ENCODE peak calls at places on chromosomes 16 and 17, in eight cellular contexts. One of them, this sample, is unnamed.

GRCh38 chr16:88510091-88510719 is 57.1 kb downstream of the ZFPM1 start:
- DNase-seq in AML-193: no peak
- DNase-seq in omental fat pad: no peak
- DNase-seq in lower leg skin: no peak
- DNase-seq in upper lobe of right lung: no peak
- DNase-seq in NCI-H2171: peak
- DNase-seq in Ammon's horn: no peak
- DNase-seq in hypothalamus: no peak
- DNase-seq in this sample: no peak

GRCh38 chr17:4375039-4375748 is 8.7 kb upstream of the UBE2G1 start:
- DNase-seq in AML-193: no peak
- DNase-seq in omental fat pad: no peak
- DNase-seq in lower leg skin: no peak
- DNase-seq in upper lobe of right lung: no peak
- DNase-seq in NCI-H2171: no peak
- DNase-seq in Ammon's horn: no peak
- DNase-seq in hypothalamus: no peak
- DNase-seq in this sample: no peak

GRCh38 chr16:73390936-73391335 is 343.0 kb upstream of the ZFHX3 start:
- DNase-seq in AML-193: no peak
- DNase-seq in omental fat pad: no peak
- DNase-seq in lower leg skin: no peak
- DNase-seq in upper lobe of right lung: no peak
- DNase-seq in NCI-H2171: no peak
- DNase-seq in Ammon's horn: no peak
- DNase-seq in hypothalamus: no peak
- DNase-seq in this sample: no peak

GRCh38 chr17:49035470-49036269 is 38.5 kb downstream of the IGF2BP1 start:
- DNase-seq in AML-193: peak
- DNase-seq in omental fat pad: peak
- DNase-seq in lower leg skin: no peak
- DNase-seq in upper lobe of right lung: no peak
- DNase-seq in NCI-H2171: peak
- DNase-seq in Ammon's horn: no peak
- DNase-seq in hypothalamus: no peak
- DNase-seq in this sample: no peak

GRCh38 chr17:77106874-77107358 is 33.9 kb upstream of the SEC14L1 start:
- DNase-seq in AML-193: no peak
- DNase-seq in omental fat pad: no peak
- DNase-seq in lower leg skin: no peak
- DNase-seq in upper lobe of right lung: no peak
- DNase-seq in NCI-H2171: no peak
- DNase-seq in Ammon's horn: no peak
- DNase-seq in hypothalamus: no peak
- DNase-seq in this sample: no peak

GRCh38 chr16:15466886-15467781 is 32.7 kb downstream of the BMERB1 start:
- DNase-seq in AML-193: no peak
- DNase-seq in omental fat pad: no peak
- DNase-seq in lower leg skin: no peak
- DNase-seq in upper lobe of right lung: no peak
- DNase-seq in NCI-H2171: no peak
- DNase-seq in Ammon's horn: no peak
- DNase-seq in hypothalamus: no peak
- DNase-seq in this sample: no peak

GRCh38 chr17:55275894-55276804 is 11.4 kb downstream of the HLF start:
- DNase-seq in AML-193: no peak
- DNase-seq in omental fat pad: no peak
- DNase-seq in lower leg skin: no peak
- DNase-seq in upper lobe of right lung: no peak
- DNase-seq in NCI-H2171: no peak
- DNase-seq in Ammon's horn: no peak
- DNase-seq in hypothalamus: no peak
- DNase-seq in this sample: no peak

GRCh38 chr17:10812674-10813073 is 8.8 kb upstream of the TMEM238L start:
- DNase-seq in AML-193: no peak
- DNase-seq in omental fat pad: no peak
- DNase-seq in lower leg skin: no peak
- DNase-seq in upper lobe of right lung: no peak
- DNase-seq in NCI-H2171: no peak
- DNase-seq in Ammon's horn: peak
- DNase-seq in hypothalamus: no peak
- DNase-seq in this sample: no peak

GRCh38 chr17:42283241-42284019 is 4.9 kb upstream of the STAT5A start:
- DNase-seq in AML-193: no peak
- DNase-seq in omental fat pad: peak
- DNase-seq in lower leg skin: peak
- DNase-seq in upper lobe of right lung: peak
- DNase-seq in NCI-H2171: no peak
- DNase-seq in Ammon's horn: no peak
- DNase-seq in hypothalamus: no peak
- DNase-seq in this sample: no peak

GRCh38 chr17:75571885-75572215 is 15.8 kb upstream of the MYO15B start:
- DNase-seq in AML-193: no peak
- DNase-seq in omental fat pad: no peak
- DNase-seq in lower leg skin: no peak
- DNase-seq in upper lobe of right lung: no peak
- DNase-seq in NCI-H2171: no peak
- DNase-seq in Ammon's horn: no peak
- DNase-seq in hypothalamus: no peak
- DNase-seq in this sample: no peak

GRCh38 chr17:43915561-43915960 is 8.2 kb upstream of the MPP2 start:
- DNase-seq in AML-193: no peak
- DNase-seq in omental fat pad: no peak
- DNase-seq in lower leg skin: no peak
- DNase-seq in upper lobe of right lung: no peak
- DNase-seq in NCI-H2171: no peak
- DNase-seq in Ammon's horn: no peak
- DNase-seq in hypothalamus: no peak
- DNase-seq in this sample: no peak

GRCh38 chr16:68031951-68032350 is 8.9 kb downstream of the DUS2 start:
- DNase-seq in AML-193: no peak
- DNase-seq in omental fat pad: no peak
- DNase-seq in lower leg skin: no peak
- DNase-seq in upper lobe of right lung: no peak
- DNase-seq in NCI-H2171: no peak
- DNase-seq in Ammon's horn: no peak
- DNase-seq in hypothalamus: no peak
- DNase-seq in this sample: no peak

GRCh38 chr16:74650966-74651567 is 15.6 kb downstream of the RFWD3 start:
- DNase-seq in AML-193: no peak
- DNase-seq in omental fat pad: no peak
- DNase-seq in lower leg skin: no peak
- DNase-seq in upper lobe of right lung: no peak
- DNase-seq in NCI-H2171: no peak
- DNase-seq in Ammon's horn: no peak
- DNase-seq in hypothalamus: no peak
- DNase-seq in this sample: peak

GRCh38 chr16:23132921-23133532 is 16.2 kb downstream of the USP31 start:
- DNase-seq in AML-193: no peak
- DNase-seq in omental fat pad: no peak
- DNase-seq in lower leg skin: no peak
- DNase-seq in upper lobe of right lung: no peak
- DNase-seq in NCI-H2171: no peak
- DNase-seq in Ammon's horn: peak
- DNase-seq in hypothalamus: no peak
- DNase-seq in this sample: no peak

GRCh38 chr17:28242791-28243190 is 76.2 kb upstream of the TMEM97 start:
- DNase-seq in AML-193: no peak
- DNase-seq in omental fat pad: no peak
- DNase-seq in lower leg skin: no peak
- DNase-seq in upper lobe of right lung: no peak
- DNase-seq in NCI-H2171: no peak
- DNase-seq in Ammon's horn: no peak
- DNase-seq in hypothalamus: no peak
- DNase-seq in this sample: no peak

GRCh38 chr17:9151091-9151490 is 129.8 kb downstream of the NTN1 start:
- DNase-seq in AML-193: no peak
- DNase-seq in omental fat pad: no peak
- DNase-seq in lower leg skin: no peak
- DNase-seq in upper lobe of right lung: no peak
- DNase-seq in NCI-H2171: no peak
- DNase-seq in Ammon's horn: peak
- DNase-seq in hypothalamus: no peak
- DNase-seq in this sample: no peak

GRCh38 chr17:77247048-77247541 is 106.3 kb downstream of the SEC14L1 start:
- DNase-seq in AML-193: peak
- DNase-seq in omental fat pad: peak
- DNase-seq in lower leg skin: peak
- DNase-seq in upper lobe of right lung: peak
- DNase-seq in NCI-H2171: peak
- DNase-seq in Ammon's horn: peak
- DNase-seq in hypothalamus: peak
- DNase-seq in this sample: peak

GRCh38 chr17:45722161-45722560 is 62.0 kb upstream of the CRHR1 start:
- DNase-seq in AML-193: no peak
- DNase-seq in omental fat pad: no peak
- DNase-seq in lower leg skin: peak
- DNase-seq in upper lobe of right lung: no peak
- DNase-seq in NCI-H2171: no peak
- DNase-seq in Ammon's horn: peak
- DNase-seq in hypothalamus: no peak
- DNase-seq in this sample: peak

GRCh38 chr17:15511142-15511541 is 43.7 kb upstream of the CDRT4 start:
- DNase-seq in AML-193: no peak
- DNase-seq in omental fat pad: no peak
- DNase-seq in lower leg skin: no peak
- DNase-seq in upper lobe of right lung: no peak
- DNase-seq in NCI-H2171: no peak
- DNase-seq in Ammon's horn: no peak
- DNase-seq in hypothalamus: no peak
- DNase-seq in this sample: no peak

GRCh38 chr17:61408151-61409041 is 8.8 kb downstream of the TBX2 start:
- DNase-seq in AML-193: no peak
- DNase-seq in omental fat pad: no peak
- DNase-seq in lower leg skin: no peak
- DNase-seq in upper lobe of right lung: peak
- DNase-seq in NCI-H2171: no peak
- DNase-seq in Ammon's horn: no peak
- DNase-seq in hypothalamus: no peak
- DNase-seq in this sample: no peak

GRCh38 chr17:77831497-77832179 is 126.9 kb upstream of the TNRC6C start:
- DNase-seq in AML-193: no peak
- DNase-seq in omental fat pad: peak
- DNase-seq in lower leg skin: no peak
- DNase-seq in upper lobe of right lung: peak
- DNase-seq in NCI-H2171: no peak
- DNase-seq in Ammon's horn: peak
- DNase-seq in hypothalamus: no peak
- DNase-seq in this sample: no peak

GRCh38 chr17:75845058-75845711 is 981 bp upstream of the UNC13D start:
- DNase-seq in AML-193: peak
- DNase-seq in omental fat pad: no peak
- DNase-seq in lower leg skin: peak
- DNase-seq in upper lobe of right lung: peak
- DNase-seq in NCI-H2171: peak
- DNase-seq in Ammon's horn: peak
- DNase-seq in hypothalamus: peak
- DNase-seq in this sample: peak

GRCh38 chr16:79169239-79169638 is 431.3 kb downstream of the MAF start:
- DNase-seq in AML-193: no peak
- DNase-seq in omental fat pad: no peak
- DNase-seq in lower leg skin: no peak
- DNase-seq in upper lobe of right lung: no peak
- DNase-seq in NCI-H2171: no peak
- DNase-seq in Ammon's horn: peak
- DNase-seq in hypothalamus: no peak
- DNase-seq in this sample: no peak